ENCODE peak calls at places on chromosomes 3 and 15, in seven cellular contexts. S, F, L, H, U, Q and W are unnamed samples.
A peak's percentile ranks its signal among the peaks of the same experiment; 100 is the strongest.

GRCh38 chr3:128482857-128483656 is 9.9 kb downstream of the GATA2 start:
- DNase-seq in S (no peak), F (no peak), L (peak; percentile 84), H (peak; percentile 67), U (peak; percentile 37), Q (peak; percentile 72), W (peak; percentile 60)

GRCh38 chr3:138125548-138126221 is 6.5 kb downstream of the A4GNT start:
- DNase-seq in S (no peak), F (no peak), L (peak; percentile 66), H (peak; percentile 44), U (peak; percentile 75), Q (no peak), W (peak; percentile 51)

GRCh38 chr3:108388136-108389132 is 92.1 kb downstream of the HHLA2 start:
- DNase-seq in S (no peak), F (no peak), L (no peak), H (no peak), U (no peak), Q (no peak), W (no peak)

GRCh38 chr15:66461917-66462316 is 35.6 kb downstream of the SNAPC5 start:
- DNase-seq in S (no peak), F (no peak), L (peak; percentile 12), H (no peak), U (no peak), Q (peak; percentile 56), W (no peak)

GRCh38 chr3:149363053-149363452 is 14.4 kb downstream of the TM4SF1 start:
- DNase-seq in S (no peak), F (no peak), L (peak; percentile 86), H (no peak), U (peak; percentile 57), Q (peak; percentile 69), W (no peak)

GRCh38 chr15:100689500-100689899 is 87.1 kb downstream of the ASB7 start:
- DNase-seq in S (no peak), F (no peak), L (no peak), H (no peak), U (no peak), Q (no peak), W (no peak)

GRCh38 chr3:43071313-43071893 is 34.5 kb downstream of the POMGNT2 start:
- DNase-seq in S (no peak), F (no peak), L (no peak), H (no peak), U (peak; percentile 6), Q (peak; percentile 49), W (no peak)

GRCh38 chr3:99108508-99108907 is 207.0 kb upstream of the DCBLD2 start:
- DNase-seq in S (no peak), F (no peak), L (peak; percentile 99), H (peak; percentile 99), U (peak; percentile 98), Q (peak; percentile 95), W (peak; percentile 97)

GRCh38 chr3:36525115-36525711 is 144.9 kb downstream of the STAC start:
- DNase-seq in S (no peak), F (no peak), L (peak; percentile 4), H (peak; percentile 67), U (peak; percentile 65), Q (peak; percentile 80), W (peak; percentile 72)

GRCh38 chr15:85892232-85892631 is 97.5 kb upstream of the KLHL25 start:
- DNase-seq in S (no peak), F (no peak), L (no peak), H (no peak), U (no peak), Q (no peak), W (no peak)

GRCh38 chr3:190996376-190996775 is 133.9 kb upstream of the GMNC start:
- DNase-seq in S (no peak), F (no peak), L (peak; percentile 1), H (no peak), U (no peak), Q (no peak), W (peak; percentile 15)

GRCh38 chr3:37741644-37742043 is 120.0 kb upstream of the CTDSPL start:
- DNase-seq in S (peak; percentile 28), F (no peak), L (no peak), H (no peak), U (peak; percentile 32), Q (peak; percentile 58), W (no peak)

GRCh38 chr3:146165370-146165769 is 4.4 kb upstream of the PLOD2 start:
- DNase-seq in S (no peak), F (no peak), L (peak; percentile 85), H (peak; percentile 74), U (peak; percentile 90), Q (peak; percentile 94), W (peak; percentile 73)

GRCh38 chr3:160956785-160957184 is 148.4 kb downstream of the B3GALNT1 start:
- DNase-seq in S (no peak), F (no peak), L (peak; percentile 7), H (peak; percentile 58), U (peak; percentile 55), Q (peak; percentile 74), W (peak; percentile 55)
- TF ChIP-seq CTCF in S (no peak), F (no peak), L (peak; percentile 25), H (peak; percentile 50), U (peak; percentile 59), Q (peak; percentile 86), W (peak; percentile 45)

GRCh38 chr15:38148476-38148875 is 104.2 kb upstream of the SPRED1 start:
- DNase-seq in S (no peak), F (no peak), L (no peak), H (no peak), U (peak; percentile 90), Q (no peak), W (peak; percentile 19)

GRCh38 chr15:38145671-38146111 is 106.9 kb upstream of the SPRED1 start:
- DNase-seq in S (no peak), F (no peak), L (no peak), H (no peak), U (peak; percentile 61), Q (no peak), W (no peak)

GRCh38 chr15:38150794-38151193 is 101.8 kb upstream of the SPRED1 start:
- DNase-seq in S (no peak), F (no peak), L (no peak), H (no peak), U (no peak), Q (no peak), W (no peak)

GRCh38 chr15:38147246-38147645 is 105.4 kb upstream of the SPRED1 start:
- DNase-seq in S (no peak), F (no peak), L (no peak), H (no peak), U (no peak), Q (no peak), W (no peak)

GRCh38 chr15:38149315-38149714 is 103.3 kb upstream of the SPRED1 start:
- DNase-seq in S (no peak), F (no peak), L (no peak), H (no peak), U (peak; percentile 52), Q (no peak), W (no peak)
- H3K4me3 ChIP-seq in S (no peak overlapping the region), F (no peak overlapping the region), L (no peak overlapping the region), H (no peak overlapping the region), U (no peak overlapping the region), Q (no peak overlapping the region), W (no peak overlapping the region)

GRCh38 chr3:144687862-144688261 is 716.2 kb downstream of the DIPK2A start:
- DNase-seq in S (no peak), F (no peak), L (no peak), H (peak; percentile 3), U (peak; percentile 6), Q (no peak), W (peak; percentile 1)
- TF ChIP-seq CTCF in S (no peak), F (no peak), L (no peak), H (no peak), U (peak; percentile 6), Q (peak; percentile 35), W (peak; percentile 7)

DNA sequence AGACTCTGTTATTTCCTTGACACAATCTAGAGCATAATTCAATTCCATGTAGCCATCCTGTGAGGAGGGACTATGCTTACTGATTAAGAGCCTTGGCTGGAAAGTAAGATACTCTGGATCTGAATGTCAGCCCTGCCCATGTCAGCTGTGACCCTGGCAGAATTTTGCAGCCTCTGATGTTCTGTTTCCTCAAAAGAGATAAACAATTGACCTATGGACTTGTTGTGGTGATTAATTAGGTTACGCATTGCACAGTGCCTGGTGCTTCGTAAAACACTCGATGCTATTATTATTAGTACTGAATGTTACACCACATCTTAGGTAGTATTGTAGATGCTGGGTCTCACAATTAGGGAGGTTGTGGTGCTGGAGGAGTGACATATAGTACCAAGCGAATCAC is 161.3 kb upstream of the MEIS2 start:
- DNase-seq in S (no peak), F (no peak), L (no peak), H (no peak), U (no peak), Q (no peak), W (no peak)
- H3K4me3 ChIP-seq in S (no peak overlapping the region), F (no peak overlapping the region), L (no peak overlapping the region), H (no peak overlapping the region), U (no peak overlapping the region), Q (no peak overlapping the region), W (no peak overlapping the region)

DNA sequence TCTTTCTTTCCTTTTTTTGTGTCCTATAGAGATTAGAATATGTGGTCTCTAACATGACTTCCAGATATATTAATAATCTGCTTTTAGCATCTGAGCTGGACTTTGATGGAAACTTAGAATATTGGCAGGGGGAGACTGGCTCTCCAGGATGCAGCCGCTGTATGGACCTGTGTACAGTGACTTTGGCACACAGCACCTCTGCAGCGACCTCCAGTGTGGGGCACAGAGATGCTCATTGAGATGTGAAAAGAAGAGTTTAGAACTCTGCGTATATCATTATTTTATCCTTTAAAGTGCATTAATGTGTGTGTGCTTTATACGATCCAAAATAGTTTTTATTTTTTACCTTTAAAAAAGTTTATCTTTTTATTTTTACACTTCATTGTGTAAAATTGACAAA is 18.3 kb downstream of the CFAP161 start:
- DNase-seq in S (no peak), F (no peak), L (no peak), H (no peak), U (no peak), Q (no peak), W (no peak)
- TF ChIP-seq CTCF in S (no peak), F (no peak), L (no peak), H (no peak), U (no peak), Q (peak; percentile 23), W (no peak)

DNA sequence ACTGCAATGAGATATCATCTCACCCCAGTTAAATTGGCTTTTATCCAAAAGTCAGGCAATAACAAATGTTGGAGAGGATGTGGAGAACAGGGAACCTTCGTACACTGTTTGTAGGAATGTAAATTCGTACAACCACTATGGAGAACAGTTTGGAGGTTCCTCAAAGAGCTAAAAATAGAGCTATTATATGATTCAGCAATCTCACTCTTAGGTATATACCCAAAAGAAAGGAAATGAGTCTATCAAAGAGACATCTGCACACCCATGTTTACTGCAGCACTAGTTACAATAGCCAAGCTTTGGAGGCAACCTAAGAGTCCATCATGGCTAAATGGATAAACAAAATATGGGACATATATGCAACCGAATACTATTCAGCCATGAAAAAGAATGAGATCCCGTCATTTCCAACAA is 68.0 kb upstream of the HES1 start:
- DNase-seq in S (no peak), F (no peak), L (no peak), H (peak; percentile 9), U (no peak), Q (peak; percentile 14), W (no peak)
- H3K4me3 ChIP-seq in S (no peak overlapping the region), F (no peak overlapping the region), L (no peak overlapping the region), H (no peak overlapping the region), U (no peak overlapping the region), Q (no peak overlapping the region), W (no peak overlapping the region)